ENCODE peak calls at places on chromosomes 11 and 22, in nine cellular contexts. One of them, this sample, is unnamed.

GRCh38 chr11:102760355-102761035 is 19.9 kb downstream of the MMP10 start:
- DNase-seq in cardiac fibroblast: peak
- DNase-seq in Right ventricle myocardium superior: no peak
- DNase-seq in colonic mucosa: no peak
- DNase-seq in endothelial cell of umbilical vein: peak
- DNase-seq in stimulated activated naive CD8-positive, alpha-beta T cell treated with anti-CD3 and anti-CD28 coated beads, Interleukin-15, amount 100 ng/mL, for 72 hours: no peak
- DNase-seq in dorsolateral prefrontal cortex: no peak
- DNase-seq in OCI-M1: peak
- DNase-seq in iPS-NIHi11: no peak
- DNase-seq in this sample: peak

GRCh38 chr11:123056835-123057491 is 5.0 kb downstream of the HSPA8 start:
- DNase-seq in cardiac fibroblast: no peak
- DNase-seq in Right ventricle myocardium superior: no peak
- DNase-seq in colonic mucosa: no peak
- DNase-seq in endothelial cell of umbilical vein: no peak
- DNase-seq in stimulated activated naive CD8-positive, alpha-beta T cell treated with anti-CD3 and anti-CD28 coated beads, Interleukin-15, amount 100 ng/mL, for 72 hours: no peak
- DNase-seq in dorsolateral prefrontal cortex: no peak
- DNase-seq in OCI-M1: peak
- DNase-seq in iPS-NIHi11: no peak
- DNase-seq in this sample: no peak

GRCh38 chr11:70207531-70208131 is 4.5 kb downstream of the FADD start:
- DNase-seq in cardiac fibroblast: no peak
- DNase-seq in Right ventricle myocardium superior: no peak
- DNase-seq in colonic mucosa: no peak
- DNase-seq in endothelial cell of umbilical vein: no peak
- DNase-seq in stimulated activated naive CD8-positive, alpha-beta T cell treated with anti-CD3 and anti-CD28 coated beads, Interleukin-15, amount 100 ng/mL, for 72 hours: no peak
- DNase-seq in dorsolateral prefrontal cortex: no peak
- DNase-seq in OCI-M1: no peak
- DNase-seq in iPS-NIHi11: no peak
- DNase-seq in this sample: no peak

GRCh38 chr11:43868852-43869567 is 11.6 kb upstream of the ALKBH3 start:
- DNase-seq in cardiac fibroblast: peak
- DNase-seq in Right ventricle myocardium superior: no peak
- DNase-seq in colonic mucosa: no peak
- DNase-seq in endothelial cell of umbilical vein: peak
- DNase-seq in stimulated activated naive CD8-positive, alpha-beta T cell treated with anti-CD3 and anti-CD28 coated beads, Interleukin-15, amount 100 ng/mL, for 72 hours: peak
- DNase-seq in dorsolateral prefrontal cortex: no peak
- DNase-seq in OCI-M1: peak
- DNase-seq in iPS-NIHi11: no peak
- DNase-seq in this sample: peak

GRCh38 chr11:115919341-115920086 is 415.3 kb upstream of the CADM1 start:
- DNase-seq in cardiac fibroblast: no peak
- DNase-seq in Right ventricle myocardium superior: no peak
- DNase-seq in colonic mucosa: no peak
- DNase-seq in endothelial cell of umbilical vein: no peak
- DNase-seq in stimulated activated naive CD8-positive, alpha-beta T cell treated with anti-CD3 and anti-CD28 coated beads, Interleukin-15, amount 100 ng/mL, for 72 hours: peak
- DNase-seq in dorsolateral prefrontal cortex: no peak
- DNase-seq in OCI-M1: no peak
- DNase-seq in iPS-NIHi11: no peak
- DNase-seq in this sample: no peak

GRCh38 chr11:40921256-40921655 is 538.2 kb downstream of the LRRC4C start:
- DNase-seq in cardiac fibroblast: no peak
- DNase-seq in Right ventricle myocardium superior: no peak
- DNase-seq in colonic mucosa: no peak
- DNase-seq in endothelial cell of umbilical vein: no peak
- DNase-seq in stimulated activated naive CD8-positive, alpha-beta T cell treated with anti-CD3 and anti-CD28 coated beads, Interleukin-15, amount 100 ng/mL, for 72 hours: no peak
- DNase-seq in dorsolateral prefrontal cortex: no peak
- DNase-seq in OCI-M1: no peak
- DNase-seq in iPS-NIHi11: no peak
- DNase-seq in this sample: no peak

GRCh38 chr22:32820131-32820882 is 18.8 kb downstream of the TIMP3 start:
- DNase-seq in cardiac fibroblast: no peak
- DNase-seq in Right ventricle myocardium superior: no peak
- DNase-seq in colonic mucosa: no peak
- DNase-seq in endothelial cell of umbilical vein: no peak
- DNase-seq in stimulated activated naive CD8-positive, alpha-beta T cell treated with anti-CD3 and anti-CD28 coated beads, Interleukin-15, amount 100 ng/mL, for 72 hours: no peak
- DNase-seq in dorsolateral prefrontal cortex: no peak
- DNase-seq in OCI-M1: no peak
- DNase-seq in iPS-NIHi11: no peak
- DNase-seq in this sample: no peak

GRCh38 chr11:130508913-130509312 is 60.5 kb downstream of the ADAMTS15 start:
- DNase-seq in cardiac fibroblast: no peak
- DNase-seq in Right ventricle myocardium superior: no peak
- DNase-seq in colonic mucosa: no peak
- DNase-seq in endothelial cell of umbilical vein: no peak
- DNase-seq in stimulated activated naive CD8-positive, alpha-beta T cell treated with anti-CD3 and anti-CD28 coated beads, Interleukin-15, amount 100 ng/mL, for 72 hours: no peak
- DNase-seq in dorsolateral prefrontal cortex: no peak
- DNase-seq in OCI-M1: no peak
- DNase-seq in iPS-NIHi11: no peak
- DNase-seq in this sample: no peak

GRCh38 chr11:106495046-106495445 is 417.6 kb downstream of the AASDHPPT start:
- DNase-seq in cardiac fibroblast: no peak
- DNase-seq in Right ventricle myocardium superior: no peak
- DNase-seq in colonic mucosa: no peak
- DNase-seq in endothelial cell of umbilical vein: no peak
- DNase-seq in stimulated activated naive CD8-positive, alpha-beta T cell treated with anti-CD3 and anti-CD28 coated beads, Interleukin-15, amount 100 ng/mL, for 72 hours: no peak
- DNase-seq in dorsolateral prefrontal cortex: no peak
- DNase-seq in OCI-M1: no peak
- DNase-seq in iPS-NIHi11: no peak
- DNase-seq in this sample: no peak

GRCh38 chr11:72583616-72584292 is 90.5 kb downstream of the PDE2A start:
- DNase-seq in cardiac fibroblast: no peak
- DNase-seq in Right ventricle myocardium superior: peak
- DNase-seq in colonic mucosa: no peak
- DNase-seq in endothelial cell of umbilical vein: no peak
- DNase-seq in stimulated activated naive CD8-positive, alpha-beta T cell treated with anti-CD3 and anti-CD28 coated beads, Interleukin-15, amount 100 ng/mL, for 72 hours: no peak
- DNase-seq in dorsolateral prefrontal cortex: no peak
- DNase-seq in OCI-M1: no peak
- DNase-seq in iPS-NIHi11: no peak
- DNase-seq in this sample: no peak